ENCODE peak calls at places on chromosomes 16 and 17, in seven cellular contexts. M, V, Y, O, D, J and L are unnamed samples.

GRCh38 chr17:60610481-60610880 is 10.5 kb downstream of the PPM1D start:
- DNase-seq in M (no peak), J (no peak), O (no peak), D (no peak), V (no peak), Y (no peak), L (no peak)

GRCh38 chr17:27354491-27355081 is 60.7 kb downstream of the WSB1 start:
- DNase-seq in J (peak), Y (no peak), V (no peak), O (no peak), D (no peak), M (no peak), L (peak)

GRCh38 chr16:89545044-89545830 is 15.2 kb upstream of the RPL13 start:
- DNase-seq in Y (no peak), V (no peak), M (no peak), O (no peak), J (peak), D (no peak), L (no peak)

GRCh38 chr16:50265260-50265659 is 1.1 kb upstream of the ADCY7 start:
- DNase-seq in M (no peak), D (peak), J (peak), Y (no peak), O (peak), V (peak), L (no peak)

GRCh38 chr16:87490091-87490798 is 2.6 kb downstream of the ZCCHC14 start:
- DNase-seq in Y (no peak), J (no peak), V (no peak), D (no peak), O (no peak), M (no peak), L (no peak)

GRCh38 chr17:78828470-78829185 is 12.0 kb downstream of the USP36 start:
- DNase-seq in M (no peak), J (no peak), Y (no peak), O (no peak), D (peak), V (peak), L (no peak)

GRCh38 chr17:876272-876671 is 94.1 kb downstream of the MRM3 start:
- DNase-seq in V (no peak), O (no peak), Y (no peak), D (no peak), J (no peak), M (no peak), L (no peak)

GRCh38 chr17:2798679-2799078 is 2.4 kb downstream of the RAP1GAP2 start:
- DNase-seq in O (peak), D (no peak), Y (no peak), J (no peak), M (no peak), V (no peak), L (no peak)

GRCh38 chr16:630815-631405 is at the start of gene WFIKKN1:
- DNase-seq in V (peak), Y (no peak), D (no peak), J (peak), O (peak), M (no peak), L (no peak)

GRCh38 chr16:82796047-82796446 is 169.3 kb downstream of the CDH13 start:
- DNase-seq in J (no peak), M (no peak), D (no peak), O (no peak), Y (no peak), V (no peak), L (no peak)

GRCh38 chr17:81365148-81365600 is 30.1 kb upstream of the BAHCC1 start:
- DNase-seq in D (peak), V (no peak), Y (no peak), M (no peak), J (no peak), O (peak), L (peak)

GRCh38 chr17:46818929-46819859 is 702 bp upstream of the WNT3 start:
- DNase-seq in M (no peak), Y (no peak), J (no peak), D (no peak), O (peak), V (peak), L (no peak)

GRCh38 chr17:64599187-64599676 is 62.9 kb downstream of the SMURF2 start:
- DNase-seq in Y (no peak), D (no peak), M (no peak), J (no peak), O (peak), V (no peak), L (no peak)

DNA sequence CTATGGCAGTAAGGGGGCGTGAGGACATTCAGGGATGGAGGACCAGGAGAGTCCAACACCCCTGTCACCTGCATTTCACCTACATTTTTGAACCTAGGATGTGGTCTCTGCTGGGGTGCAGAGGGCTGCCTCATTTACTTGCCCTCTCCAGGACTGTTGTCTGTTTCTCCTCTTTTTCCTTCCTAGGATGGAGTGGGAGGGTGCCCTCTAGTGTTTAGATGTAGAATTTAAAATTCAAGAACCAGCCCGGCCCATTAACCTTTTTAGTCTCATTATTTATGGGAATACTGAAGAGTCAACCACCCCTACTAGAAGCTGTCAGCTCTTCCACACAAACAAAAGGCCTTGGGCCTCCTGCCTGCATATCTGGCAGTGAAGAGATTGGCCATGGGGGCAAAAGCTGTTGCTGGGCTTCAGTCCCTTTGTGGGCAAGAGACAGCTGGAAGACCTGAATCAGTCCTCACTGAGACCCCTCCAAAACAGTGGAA is 2.5 kb upstream of the STARD3 start:
- DNase-seq in V (peak), M (no peak), O (peak), J (no peak), D (no peak), Y (no peak), L (peak)
- TF ChIP-seq JUND in V (no peak), M (no peak), O (no peak), J (no peak), D (no peak), Y (no peak), L (no peak)

GRCh38 chr16:67928147-67928546 is 3.5 kb downstream of the CTRL start:
- DNase-seq in Y (no peak), V (no peak), D (no peak), M (no peak), O (no peak), J (no peak), L (no peak)

GRCh38 chr16:67930191-67930590 is 1.5 kb downstream of the CTRL start:
- DNase-seq in D (no peak), O (no peak), M (no peak), Y (no peak), V (no peak), J (no peak), L (no peak)

GRCh38 chr16:67930678-67931211 is 917 bp downstream of the CTRL start:
- DNase-seq in O (no peak), J (no peak), V (no peak), M (no peak), D (no peak), Y (no peak), L (no peak)

GRCh38 chr16:67927131-67927941 is 4.3 kb downstream of the CTRL start:
- DNase-seq in D (no peak), O (no peak), Y (no peak), J (no peak), V (no peak), M (no peak), L (no peak)

GRCh38 chr16:67928561-67929364 is 2.9 kb downstream of the CTRL start:
- DNase-seq in Y (no peak), O (peak), V (peak), D (peak), M (no peak), J (peak), L (peak)
- TF ChIP-seq JUND in Y (peak), O (no peak), V (no peak), D (no peak), M (no peak), J (no peak), L (no peak)

DNA sequence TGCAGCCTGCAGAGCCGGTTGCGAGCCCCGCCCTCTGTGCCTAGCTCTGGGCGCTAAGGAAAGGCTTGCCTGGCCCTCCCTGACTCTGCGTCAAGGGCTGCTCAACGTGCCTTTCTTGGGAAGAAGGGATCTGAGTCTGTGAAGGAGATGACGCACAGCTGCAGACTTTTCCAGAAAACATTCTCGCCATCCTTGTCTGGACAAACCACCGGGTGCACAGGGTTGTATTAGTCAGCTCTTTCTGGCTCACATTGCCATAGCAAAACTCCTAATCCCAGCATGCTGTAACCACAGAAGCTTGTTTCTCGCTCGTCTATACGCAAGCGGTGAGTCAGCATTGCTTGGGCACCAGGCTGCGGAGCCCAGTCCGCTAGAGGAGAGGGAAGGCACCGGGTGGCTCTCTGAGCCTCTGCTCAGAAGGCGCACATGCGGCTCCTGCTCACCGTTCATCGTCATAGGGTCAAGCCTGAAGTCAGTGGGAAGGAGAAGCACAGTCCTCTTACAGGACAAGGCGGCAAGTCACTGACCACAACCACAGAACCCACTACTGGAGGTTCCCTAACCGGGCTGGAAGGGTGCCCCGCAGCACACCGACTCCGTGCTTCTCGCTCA is 2.2 kb upstream of the CD300H start:
- DNase-seq in M (no peak), V (no peak), O (no peak), D (peak), J (no peak), Y (no peak), L (no peak)
- TF ChIP-seq JUND in M (no peak), V (no peak), O (no peak), D (peak), J (no peak), Y (no peak), L (no peak)

GRCh38 chr16:11379420-11379819 is 34.2 kb downstream of the RMI2 start:
- DNase-seq in D (no peak), M (peak), Y (no peak), V (no peak), O (no peak), J (no peak), L (no peak)
- TF ChIP-seq JUND in D (no peak), M (no peak), Y (no peak), V (no peak), O (no peak), J (no peak), L (no peak)

DNA sequence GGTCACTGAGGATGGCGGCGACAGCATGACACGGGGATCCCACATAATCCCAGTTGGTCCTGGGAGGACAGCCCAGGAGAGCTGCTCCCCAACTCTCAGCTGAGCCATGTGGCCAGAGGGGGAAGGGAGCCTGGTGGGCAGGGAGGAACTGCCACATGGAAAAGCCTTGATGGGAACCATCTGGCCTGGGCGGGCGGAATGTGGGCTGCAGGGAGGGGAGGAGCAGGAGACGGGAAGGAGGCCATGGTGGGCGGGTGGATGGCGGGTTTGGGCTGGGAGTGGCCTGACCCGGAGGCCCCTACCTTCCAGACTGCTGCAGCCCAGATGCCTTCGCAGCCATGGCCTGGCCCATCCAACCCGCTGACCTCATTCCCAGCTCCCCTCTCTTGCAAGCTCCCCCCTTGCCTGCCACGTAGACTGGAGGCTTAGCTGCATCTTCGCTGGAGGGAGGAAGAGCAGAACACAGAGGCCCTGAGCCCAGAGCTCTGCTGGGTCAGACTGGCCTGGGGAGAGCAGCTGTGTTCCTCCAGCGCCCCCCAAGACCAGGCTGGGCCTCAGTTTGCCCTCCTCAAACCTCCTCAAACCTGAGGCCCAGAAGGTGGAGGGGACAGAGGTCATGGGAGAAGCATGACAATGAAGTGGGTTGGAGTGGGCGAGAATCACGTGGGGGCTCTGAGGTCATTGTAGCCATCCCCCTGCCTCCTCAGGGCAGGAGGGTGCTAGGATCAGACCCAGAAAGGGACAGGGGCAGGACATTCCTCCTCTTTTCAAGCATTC is 8.2 kb upstream of the COL1A1 start:
- DNase-seq in J (no peak), D (no peak), M (no peak), V (peak), O (peak), Y (no peak), L (no peak)
- TF ChIP-seq JUND in J (no peak), D (no peak), M (no peak), V (peak), O (no peak), Y (no peak), L (no peak)

GRCh38 chr16:7997966-7998365 is 592.3 kb downstream of the TMEM114 start:
- DNase-seq in Y (no peak), D (no peak), V (no peak), J (no peak), O (no peak), M (no peak), L (no peak)

GRCh38 chr16:7998789-7999453 is 591.4 kb downstream of the TMEM114 start:
- DNase-seq in J (no peak), M (no peak), O (no peak), Y (no peak), D (no peak), V (no peak), L (no peak)
- TF ChIP-seq JUND in J (no peak), M (no peak), O (peak), Y (no peak), D (no peak), V (no peak), L (no peak)

GRCh38 chr17:54900457-54901229 is at the start of gene TOM1L1:
- DNase-seq in O (peak), M (no peak), D (peak), Y (peak), V (peak), J (peak), L (peak)

GRCh38 chr17:54898576-54898975 is 2.1 kb upstream of the TOM1L1 start:
- DNase-seq in V (no peak), D (no peak), M (no peak), J (no peak), O (no peak), Y (no peak), L (no peak)

GRCh38 chr17:54901230-54901847 is 687 bp downstream of the TOM1L1 start:
- DNase-seq in J (peak), V (peak), O (no peak), Y (no peak), D (peak), M (no peak), L (peak)

GRCh38 chr17:54899721-54900456 is 763 bp upstream of the TOM1L1 start:
- DNase-seq in J (peak), V (peak), Y (peak), D (no peak), M (no peak), O (peak), L (peak)

DNA sequence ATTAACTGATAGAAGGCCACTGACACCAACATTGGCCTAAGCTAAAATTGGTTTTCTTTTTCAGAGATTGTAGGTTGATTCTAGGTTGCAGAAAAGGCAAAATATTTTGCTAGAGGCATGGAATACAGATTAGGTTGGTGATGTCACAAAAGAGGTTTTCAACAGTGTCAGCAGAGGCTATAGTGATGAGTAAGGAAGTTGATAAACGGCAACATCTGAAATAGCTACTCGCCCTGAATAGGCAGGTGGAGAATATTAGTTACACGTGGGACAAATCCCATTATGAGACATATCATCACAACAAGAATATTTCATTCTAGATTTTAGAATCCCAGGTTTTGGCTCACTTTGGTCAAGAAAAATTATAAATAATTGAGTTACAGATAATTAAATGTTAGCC is 1.5 kb upstream of the TOM1L1 start:
- DNase-seq in V (peak), J (no peak), D (no peak), O (no peak), Y (no peak), M (no peak), L (no peak)
- TF ChIP-seq JUND in V (no peak), J (no peak), D (no peak), O (no peak), Y (no peak), M (no peak), L (no peak)

GRCh38 chr16:71915350-71915749 is 20.0 kb downstream of the IST1 start:
- DNase-seq in D (no peak), V (no peak), J (no peak), Y (no peak), M (no peak), O (no peak), L (no peak)

GRCh38 chr16:71919033-71919432 is 23.7 kb downstream of the IST1 start:
- DNase-seq in M (no peak), J (no peak), D (no peak), V (no peak), Y (no peak), O (no peak), L (no peak)

GRCh38 chr16:71916397-71916920 is 21.1 kb downstream of the IST1 start:
- DNase-seq in J (no peak), D (no peak), M (no peak), V (no peak), O (no peak), Y (no peak), L (no peak)

GRCh38 chr16:71920658-71921057 is 25.3 kb downstream of the IST1 start:
- DNase-seq in V (no peak), J (no peak), M (no peak), D (no peak), O (no peak), Y (no peak), L (no peak)

GRCh38 chr16:71917900-71918299 is 22.6 kb downstream of the IST1 start:
- DNase-seq in M (no peak), Y (no peak), O (no peak), D (no peak), J (no peak), V (no peak), L (no peak)
- TF ChIP-seq JUND in M (no peak), Y (no peak), O (no peak), D (no peak), J (no peak), V (peak), L (no peak)